ENCODE peak calls at places on chromosome 11, in seven cellular contexts. One of them, this sample, is unnamed. For H3K36me3, the result is how much of the 10 kb centered on the place peaks cover.

GRCh38 chr11:65613091-65613928 is 711 bp downstream of the MAP3K11 start:
- DNase-seq in A673: no peak
- DNase-seq in stomach: peak
- DNase-seq in psoas muscle: peak
- DNase-seq in WERI-Rb-1: no peak
- DNase-seq in left lung: peak
- DNase-seq in left ventricle myocardium inferior: no peak
- DNase-seq in this sample: no peak

GRCh38 chr11:72224587-72225410 is at the start of gene INPPL1:
- DNase-seq in left ventricle myocardium inferior: peak
- DNase-seq in stomach: peak
- DNase-seq in WERI-Rb-1: no peak
- DNase-seq in A673: peak
- DNase-seq in left lung: peak
- DNase-seq in psoas muscle: peak
- DNase-seq in this sample: no peak

GRCh38 chr11:107705027-107705426 is 6.8 kb downstream of the SLN start:
- DNase-seq in psoas muscle: no peak
- DNase-seq in left lung: no peak
- DNase-seq in stomach: no peak
- DNase-seq in left ventricle myocardium inferior: no peak
- DNase-seq in A673: no peak
- DNase-seq in WERI-Rb-1: no peak
- DNase-seq in this sample: no peak

GRCh38 chr11:7538023-7538422 is 24.2 kb downstream of the PPFIBP2 start:
- DNase-seq in stomach: no peak
- DNase-seq in psoas muscle: peak
- DNase-seq in left lung: no peak
- DNase-seq in left ventricle myocardium inferior: peak
- DNase-seq in WERI-Rb-1: no peak
- DNase-seq in A673: no peak
- DNase-seq in this sample: no peak

GRCh38 chr11:114280696-114281095 is 15.5 kb upstream of the NNMT start:
- DNase-seq in stomach: peak
- DNase-seq in psoas muscle: peak
- DNase-seq in left lung: peak
- DNase-seq in A673: peak
- DNase-seq in left ventricle myocardium inferior: peak
- DNase-seq in WERI-Rb-1: peak
- DNase-seq in this sample: no peak

GRCh38 chr11:39641749-39642148 is 1817.7 kb downstream of the LRRC4C start:
- DNase-seq in left ventricle myocardium inferior: no peak
- DNase-seq in stomach: no peak
- DNase-seq in A673: no peak
- DNase-seq in WERI-Rb-1: no peak
- DNase-seq in left lung: peak
- DNase-seq in psoas muscle: no peak
- DNase-seq in this sample: no peak

GRCh38 chr11:125593113-125593761 is 585 bp downstream of the STT3A start:
- DNase-seq in left ventricle myocardium inferior: no peak
- DNase-seq in stomach: no peak
- DNase-seq in left lung: no peak
- DNase-seq in A673: no peak
- DNase-seq in psoas muscle: no peak
- DNase-seq in WERI-Rb-1: no peak
- DNase-seq in this sample: peak

GRCh38 chr11:47724041-47724729 is 9.0 kb upstream of the AGBL2 start:
- DNase-seq in psoas muscle: no peak
- DNase-seq in stomach: no peak
- DNase-seq in WERI-Rb-1: no peak
- DNase-seq in A673: peak
- DNase-seq in left lung: no peak
- DNase-seq in left ventricle myocardium inferior: no peak
- DNase-seq in this sample: no peak

GRCh38 chr11:122578168-122578825 is 77.2 kb upstream of the UBASH3B start:
- DNase-seq in WERI-Rb-1: peak
- DNase-seq in left lung: no peak
- DNase-seq in left ventricle myocardium inferior: no peak
- DNase-seq in psoas muscle: no peak
- DNase-seq in stomach: no peak
- DNase-seq in A673: peak
- DNase-seq in this sample: no peak

GRCh38 chr11:116506446-116506845 is 266.3 kb downstream of the BUD13 start:
- DNase-seq in WERI-Rb-1: no peak
- DNase-seq in A673: no peak
- DNase-seq in stomach: no peak
- DNase-seq in psoas muscle: no peak
- DNase-seq in left ventricle myocardium inferior: no peak
- DNase-seq in left lung: no peak
- DNase-seq in this sample: no peak

GRCh38 chr11:76587810-76588454 is 82.6 kb downstream of the LRRC32 start:
- DNase-seq in A673: no peak
- DNase-seq in stomach: no peak
- DNase-seq in left ventricle myocardium inferior: no peak
- DNase-seq in left lung: no peak
- DNase-seq in psoas muscle: no peak
- DNase-seq in WERI-Rb-1: no peak
- DNase-seq in this sample: no peak

GRCh38 chr11:69834811-69835800 is 15.9 kb upstream of the FGF3 start:
- DNase-seq in left lung: no peak
- DNase-seq in left ventricle myocardium inferior: no peak
- DNase-seq in psoas muscle: no peak
- DNase-seq in stomach: no peak
- DNase-seq in A673: no peak
- DNase-seq in WERI-Rb-1: no peak
- DNase-seq in this sample: no peak

GRCh38 chr11:80841716-80842115 is 1400.9 kb upstream of the TENM4 start:
- DNase-seq in psoas muscle: no peak
- DNase-seq in left lung: no peak
- DNase-seq in A673: no peak
- DNase-seq in left ventricle myocardium inferior: no peak
- DNase-seq in WERI-Rb-1: no peak
- DNase-seq in stomach: no peak
- DNase-seq in this sample: no peak

GRCh38 chr11:11318479-11318878 is 34.6 kb downstream of the CSNK2A3 start:
- DNase-seq in psoas muscle: no peak
- DNase-seq in left lung: no peak
- DNase-seq in WERI-Rb-1: no peak
- DNase-seq in stomach: no peak
- DNase-seq in left ventricle myocardium inferior: no peak
- DNase-seq in A673: no peak
- DNase-seq in this sample: no peak

GRCh38 chr11:86160546-86161149 is 83.9 kb upstream of the EED start:
- DNase-seq in left lung: no peak
- DNase-seq in left ventricle myocardium inferior: no peak
- DNase-seq in stomach: no peak
- DNase-seq in psoas muscle: no peak
- DNase-seq in A673: no peak
- DNase-seq in WERI-Rb-1: no peak
- DNase-seq in this sample: peak

DNA sequence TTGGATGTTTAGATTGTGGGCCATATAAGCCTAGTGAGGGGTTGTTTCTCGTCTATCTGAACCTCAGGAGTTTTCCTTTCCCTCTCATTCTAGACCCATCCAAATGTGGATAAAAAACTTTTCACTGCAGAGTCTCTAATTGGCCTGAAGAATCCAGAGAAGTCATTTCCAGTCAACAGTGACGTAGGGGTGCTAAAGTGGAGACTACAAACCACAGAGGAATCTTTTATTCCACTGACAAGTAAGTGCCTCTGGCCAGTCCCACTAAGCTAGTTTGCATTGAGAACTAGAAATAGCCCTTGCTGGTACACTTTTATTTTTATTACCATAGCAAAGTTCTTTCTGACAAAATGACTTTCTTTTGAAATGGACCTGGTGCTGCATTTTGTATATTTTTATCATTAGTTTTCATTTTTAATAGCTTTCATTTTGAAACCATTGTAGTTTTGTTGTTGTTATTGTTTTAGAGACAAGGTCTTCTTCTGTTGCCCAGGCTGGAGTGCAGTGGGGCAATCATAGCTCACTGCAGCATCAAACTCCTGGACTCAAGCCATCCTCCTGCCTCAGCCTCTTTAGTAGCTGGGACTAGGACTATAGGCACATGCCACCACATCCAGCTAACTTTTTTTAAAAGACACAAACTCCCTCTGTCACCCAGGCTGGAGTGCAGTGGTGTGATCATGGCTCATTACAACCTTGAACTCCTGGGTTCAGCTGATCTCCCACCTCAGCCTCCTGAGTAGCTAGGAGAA is 14.6 kb upstream of the PHLDB1 start:
- DNase-seq in A673: no peak
- DNase-seq in left lung: no peak
- DNase-seq in stomach: peak
- DNase-seq in WERI-Rb-1: no peak
- DNase-seq in psoas muscle: no peak
- DNase-seq in left ventricle myocardium inferior: no peak
- DNase-seq in this sample: no peak
- H3K36me3 ChIP-seq in A673: half or more
- H3K36me3 ChIP-seq in left lung: under half
- H3K36me3 ChIP-seq in stomach: half or more
- H3K36me3 ChIP-seq in WERI-Rb-1: half or more
- H3K36me3 ChIP-seq in psoas muscle: half or more
- H3K36me3 ChIP-seq in left ventricle myocardium inferior: half or more
- H3K36me3 ChIP-seq in this sample: half or more

DNA sequence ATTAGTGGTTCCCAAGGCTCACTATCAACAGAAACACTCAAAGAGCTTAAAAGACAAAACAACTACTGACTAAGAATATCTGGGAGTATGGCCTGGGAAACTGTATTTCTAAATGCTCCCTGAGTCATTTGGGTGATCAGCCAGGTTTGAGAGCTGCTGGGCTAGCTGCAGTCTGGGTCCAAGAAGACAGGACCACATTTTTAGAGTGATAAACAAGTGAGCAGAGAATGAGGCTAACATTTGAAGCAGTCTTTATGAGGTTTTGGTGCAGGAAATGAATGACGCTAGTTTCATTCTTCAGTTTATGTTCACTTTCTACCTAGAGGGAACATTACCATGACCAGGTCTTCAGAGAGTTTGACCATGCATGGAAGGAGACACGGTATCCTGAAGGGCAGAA is 97.7 kb downstream of the TEAD1 start:
- DNase-seq in left ventricle myocardium inferior: no peak
- DNase-seq in A673: no peak
- DNase-seq in left lung: no peak
- DNase-seq in WERI-Rb-1: no peak
- DNase-seq in psoas muscle: no peak
- DNase-seq in stomach: no peak
- DNase-seq in this sample: no peak
- H3K36me3 ChIP-seq in left ventricle myocardium inferior: under half
- H3K36me3 ChIP-seq in A673: under half
- H3K36me3 ChIP-seq in left lung: under half
- H3K36me3 ChIP-seq in WERI-Rb-1: under half
- H3K36me3 ChIP-seq in psoas muscle: under half
- H3K36me3 ChIP-seq in stomach: under half
- H3K36me3 ChIP-seq in this sample: under half

DNA sequence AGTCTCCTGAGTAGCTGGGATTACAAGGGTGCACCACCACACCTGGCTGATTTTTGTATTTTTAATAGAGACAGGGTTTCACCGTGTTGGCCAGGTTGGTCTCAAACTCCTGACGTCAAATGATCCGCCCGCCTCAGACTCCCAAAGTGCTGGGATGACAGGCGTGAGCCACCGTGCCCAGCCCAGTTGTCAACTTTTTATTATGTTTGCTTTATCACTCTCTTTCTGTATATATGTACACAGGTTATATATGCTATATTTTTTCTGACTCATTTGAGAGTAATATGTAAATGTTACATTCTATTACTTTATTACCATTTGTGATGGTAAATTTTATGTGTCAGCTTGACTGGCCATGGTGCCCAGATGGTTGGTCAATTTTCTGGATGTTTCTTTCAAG is 18.9 kb upstream of the DNAJB13 start:
- DNase-seq in psoas muscle: no peak
- DNase-seq in left lung: no peak
- DNase-seq in A673: no peak
- DNase-seq in left ventricle myocardium inferior: no peak
- DNase-seq in WERI-Rb-1: no peak
- DNase-seq in stomach: no peak
- DNase-seq in this sample: no peak
- H3K36me3 ChIP-seq in psoas muscle: half or more
- H3K36me3 ChIP-seq in left lung: under half
- H3K36me3 ChIP-seq in A673: under half
- H3K36me3 ChIP-seq in left ventricle myocardium inferior: half or more
- H3K36me3 ChIP-seq in WERI-Rb-1: under half
- H3K36me3 ChIP-seq in stomach: under half
- H3K36me3 ChIP-seq in this sample: under half

GRCh38 chr11:34460335-34460734 is 21.6 kb downstream of the CAT start:
- DNase-seq in left ventricle myocardium inferior: no peak
- DNase-seq in psoas muscle: no peak
- DNase-seq in WERI-Rb-1: no peak
- DNase-seq in left lung: no peak
- DNase-seq in A673: no peak
- DNase-seq in stomach: no peak
- DNase-seq in this sample: no peak
- H3K36me3 ChIP-seq in left ventricle myocardium inferior: half or more
- H3K36me3 ChIP-seq in psoas muscle: half or more
- H3K36me3 ChIP-seq in WERI-Rb-1: under half
- H3K36me3 ChIP-seq in left lung: under half
- H3K36me3 ChIP-seq in A673: under half
- H3K36me3 ChIP-seq in stomach: under half
- H3K36me3 ChIP-seq in this sample: half or more

GRCh38 chr11:61277973-61278565 is 17.0 kb downstream of the VWCE start:
- DNase-seq in left ventricle myocardium inferior: no peak
- DNase-seq in A673: no peak
- DNase-seq in left lung: no peak
- DNase-seq in psoas muscle: no peak
- DNase-seq in WERI-Rb-1: no peak
- DNase-seq in stomach: no peak
- DNase-seq in this sample: no peak

GRCh38 chr11:61283613-61284012 is 11.5 kb downstream of the VWCE start:
- DNase-seq in WERI-Rb-1: no peak
- DNase-seq in psoas muscle: no peak
- DNase-seq in left lung: no peak
- DNase-seq in left ventricle myocardium inferior: no peak
- DNase-seq in A673: no peak
- DNase-seq in stomach: no peak
- DNase-seq in this sample: no peak

GRCh38 chr11:61281581-61282250 is 13.4 kb downstream of the VWCE start:
- DNase-seq in left lung: no peak
- DNase-seq in stomach: peak
- DNase-seq in psoas muscle: peak
- DNase-seq in left ventricle myocardium inferior: peak
- DNase-seq in A673: peak
- DNase-seq in WERI-Rb-1: peak
- DNase-seq in this sample: no peak

GRCh38 chr11:61279934-61280656 is 15.0 kb downstream of the VWCE start:
- DNase-seq in psoas muscle: no peak
- DNase-seq in left ventricle myocardium inferior: no peak
- DNase-seq in left lung: no peak
- DNase-seq in WERI-Rb-1: no peak
- DNase-seq in A673: no peak
- DNase-seq in stomach: peak
- DNase-seq in this sample: no peak

GRCh38 chr11:61280883-61281580 is 14.1 kb downstream of the VWCE start:
- DNase-seq in A673: no peak
- DNase-seq in psoas muscle: no peak
- DNase-seq in stomach: no peak
- DNase-seq in WERI-Rb-1: no peak
- DNase-seq in left ventricle myocardium inferior: no peak
- DNase-seq in left lung: no peak
- DNase-seq in this sample: no peak
- H3K36me3 ChIP-seq in A673: under half
- H3K36me3 ChIP-seq in psoas muscle: under half
- H3K36me3 ChIP-seq in stomach: under half
- H3K36me3 ChIP-seq in WERI-Rb-1: under half
- H3K36me3 ChIP-seq in left ventricle myocardium inferior: under half
- H3K36me3 ChIP-seq in left lung: under half
- H3K36me3 ChIP-seq in this sample: under half

GRCh38 chr11:119051440-119052162 is 5.4 kb downstream of the HYOU1 start:
- DNase-seq in psoas muscle: no peak
- DNase-seq in left lung: peak
- DNase-seq in WERI-Rb-1: no peak
- DNase-seq in A673: no peak
- DNase-seq in stomach: no peak
- DNase-seq in left ventricle myocardium inferior: no peak
- DNase-seq in this sample: no peak
- H3K36me3 ChIP-seq in psoas muscle: half or more
- H3K36me3 ChIP-seq in left lung: under half
- H3K36me3 ChIP-seq in WERI-Rb-1: half or more
- H3K36me3 ChIP-seq in A673: half or more
- H3K36me3 ChIP-seq in stomach: half or more
- H3K36me3 ChIP-seq in left ventricle myocardium inferior: half or more
- H3K36me3 ChIP-seq in this sample: half or more

This sample was measured in RWPE2.